ENCODE peak calls at places on chromosomes 13 and 19, in six cellular contexts. T is mucosa of descending colon, K is ascending aorta, M is MM.1S, N is PC-9, U is heart right ventricle. X is an unnamed sample. For H3K4me1, the result is how much of the 10 kb centered on the place peaks cover.

GRCh38 chr19:54653181-54653809 is 9.5 kb upstream of the LILRB4 start:
- DNase-seq in T (no peak), K (no peak), M (peak), N (no peak), U (no peak), X (no peak)

GRCh38 chr13:99342723-99343315 is 35.6 kb upstream of the GPR183 start:
- DNase-seq in T (no peak), K (no peak), M (no peak), N (no peak), U (no peak), X (no peak)

GRCh38 chr13:97627566-97627965 is 193.6 kb downstream of the RAP2A start:
- DNase-seq in T (no peak), K (peak), M (no peak), N (no peak), U (peak), X (no peak)

GRCh38 chr19:49716154-49716553 is 25.2 kb downstream of the CPT1C start:
- DNase-seq in T (no peak), K (no peak), M (no peak), N (no peak), U (no peak), X (no peak)

GRCh38 chr13:76004411-76004810 is 368.3 kb downstream of the LMO7 start:
- DNase-seq in T (no peak), K (no peak), M (no peak), N (no peak), U (no peak), X (no peak)

GRCh38 chr19:21109116-21109515 is 27.1 kb downstream of the ZNF714 start:
- DNase-seq in T (no peak), K (no peak), M (no peak), N (no peak), U (no peak), X (no peak)

GRCh38 chr19:11649941-11650340 is 52.7 kb downstream of the ZNF627 start:
- DNase-seq in T (no peak), K (no peak), M (no peak), N (no peak), U (no peak), X (no peak)

GRCh38 chr19:51462276-51462675 is 4.0 kb upstream of the SIGLEC8 start:
- DNase-seq in T (no peak), K (no peak), M (no peak), N (no peak), U (no peak), X (no peak)

GRCh38 chr13:101706651-101707050 is 254.2 kb downstream of the ITGBL1 start:
- DNase-seq in T (no peak), K (no peak), M (no peak), N (no peak), U (no peak), X (no peak)

GRCh38 chr19:29630661-29631060 is 24.6 kb downstream of the POP4 start:
- DNase-seq in T (no peak), K (no peak), M (no peak), N (no peak), U (no peak), X (no peak)

GRCh38 chr13:74464656-74465055 is 330.5 kb upstream of the KLF12 start:
- DNase-seq in T (no peak), K (no peak), M (no peak), N (no peak), U (peak), X (no peak)

GRCh38 chr19:5170329-5170745 is 170.3 kb downstream of the PTPRS start:
- DNase-seq in T (peak), K (no peak), M (no peak), N (no peak), U (no peak), X (no peak)

GRCh38 chr13:52158629-52159158 is 703 bp downstream of the NEK3 start:
- DNase-seq in T (no peak), K (no peak), M (no peak), N (no peak), U (peak), X (no peak)

GRCh38 chr19:47619763-47620162 is 10.8 kb downstream of the BICRA start:
- DNase-seq in T (no peak), K (no peak), M (no peak), N (no peak), U (no peak), X (no peak)

GRCh38 chr19:34436716-34437115 is 8.5 kb downstream of the UBA2 start:
- DNase-seq in T (no peak), K (no peak), M (no peak), N (no peak), U (no peak), X (no peak)

GRCh38 chr19:50215820-50216219 is 12.4 kb downstream of the MYH14 start:
- DNase-seq in T (no peak), K (no peak), M (no peak), N (no peak), U (no peak), X (no peak)

GRCh38 chr13:24626449-24626848 is 53.8 kb upstream of the ATP12A start:
- DNase-seq in T (no peak), K (no peak), M (no peak), N (no peak), U (no peak), X (no peak)

GRCh38 chr13:48070942-48071341 is 24.0 kb downstream of the MED4 start:
- DNase-seq in T (no peak), K (no peak), M (no peak), N (no peak), U (no peak), X (no peak)

GRCh38 chr19:11224429-11224828 is 15.0 kb upstream of the ANGPTL8 start:
- DNase-seq in T (no peak), K (no peak), M (no peak), N (no peak), U (no peak), X (no peak)

GRCh38 chr13:110137677-110138008 is 169.3 kb downstream of the COL4A1 start:
- DNase-seq in T (no peak), K (no peak), M (peak), N (no peak), U (peak), X (no peak)

GRCh38 chr13:27556109-27556508 is 64.2 kb downstream of the LNX2 start:
- DNase-seq in T (no peak), K (no peak), M (no peak), N (no peak), U (no peak), X (no peak)

GRCh38 chr13:105936816-105937215 is 598.6 kb downstream of the EFNB2 start:
- DNase-seq in T (no peak), K (no peak), M (no peak), N (no peak), U (no peak), X (no peak)

GRCh38 chr19:11673608-11674041 is 65.1 kb downstream of the ZNF823 start:
- DNase-seq in T (no peak), K (no peak), M (no peak), N (no peak), U (peak), X (no peak)

DNA sequence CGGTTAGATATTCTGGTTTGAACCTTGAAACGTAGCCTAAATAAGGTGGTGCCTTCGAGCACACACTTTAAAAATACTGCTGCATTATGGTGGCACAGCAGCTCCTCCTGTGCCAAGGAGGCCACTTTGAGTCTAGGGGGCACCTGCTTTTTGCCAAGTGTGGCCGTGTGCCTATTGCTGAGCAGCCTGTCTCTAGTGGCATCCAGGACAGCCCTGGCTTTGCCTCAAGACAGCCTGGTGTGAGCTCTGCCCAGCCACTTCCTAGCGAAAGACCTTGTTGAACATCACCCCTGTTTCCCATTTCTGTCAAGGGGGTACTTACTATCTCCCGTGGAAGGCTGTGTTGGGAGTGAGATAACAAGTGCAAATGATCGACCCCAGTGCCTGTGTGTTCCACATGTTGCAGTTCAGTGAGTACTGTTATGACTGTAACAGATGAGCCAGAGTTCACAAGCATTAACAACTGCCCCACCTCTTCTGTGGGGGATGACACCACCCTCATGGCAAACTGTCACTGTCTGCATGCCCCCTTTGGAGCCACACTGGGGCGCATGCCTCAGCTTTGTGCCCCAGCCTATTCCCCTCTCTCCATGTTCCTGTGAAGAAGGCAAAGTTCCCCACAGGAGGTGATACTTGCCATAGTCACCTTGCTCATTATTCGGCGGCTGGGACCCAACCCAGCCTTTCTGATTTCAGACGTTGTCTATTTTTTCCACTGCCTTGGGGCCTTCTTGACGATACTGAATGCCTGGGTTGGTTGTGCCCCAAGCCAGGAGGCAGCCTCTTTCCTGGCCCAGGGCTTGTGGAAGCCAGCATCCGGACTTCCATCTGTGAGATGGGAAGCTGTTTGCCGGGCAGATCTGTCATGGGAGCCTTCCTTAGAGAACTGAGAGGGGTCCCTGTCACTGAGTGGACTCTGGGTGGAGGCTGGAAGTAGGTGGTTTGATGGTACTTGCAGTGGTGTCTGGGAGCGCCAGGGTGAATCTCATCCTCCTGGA is 5.4 kb downstream of the GATAD2A start:
- DNase-seq in T (no peak), K (no peak), M (no peak), N (no peak), U (no peak), X (no peak)
- H3K4me1 ChIP-seq in T (under half), K (under half), M (under half), N (under half), U (under half), X (under half)

DNA sequence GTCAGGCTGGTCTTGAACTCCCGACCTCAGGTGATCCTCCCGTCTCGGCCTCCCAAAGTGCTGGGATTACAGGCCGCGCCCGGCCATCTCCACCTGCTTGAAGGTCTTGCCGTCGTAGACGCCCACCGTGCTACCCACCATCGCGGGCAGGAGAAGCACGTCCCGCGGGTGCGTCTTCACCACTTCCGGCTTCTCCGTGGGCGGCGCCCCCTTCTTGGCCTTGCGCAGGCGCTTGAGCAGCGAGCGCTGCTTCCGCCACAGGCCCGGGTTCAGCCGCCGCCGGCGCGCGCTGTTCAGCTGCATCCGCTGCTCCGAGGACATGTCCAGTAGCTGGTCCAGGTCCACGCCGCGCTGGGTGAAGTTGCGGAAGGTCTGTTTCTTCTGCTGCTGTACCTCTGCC is 21.6 kb downstream of the EFNA2 start:
- DNase-seq in T (no peak), K (no peak), M (no peak), N (no peak), U (no peak), X (no peak)
- H3K4me1 ChIP-seq in T (under half), K (under half), M (under half), N (under half), U (under half), X (under half)

GRCh38 chr19:44753619-44753931 is 5.1 kb downstream of the BCL3 start:
- DNase-seq in T (no peak), K (no peak), M (no peak), N (no peak), U (no peak), X (no peak)

GRCh38 chr19:44752816-44753618 is 4.5 kb downstream of the BCL3 start:
- DNase-seq in T (peak), K (peak), M (peak), N (peak), U (peak), X (no peak)

GRCh38 chr19:44753932-44754742 is 5.6 kb downstream of the BCL3 start:
- DNase-seq in T (peak), K (peak), M (peak), N (peak), U (peak), X (no peak)

GRCh38 chr19:44750713-44751112 is 2.2 kb downstream of the BCL3 start:
- DNase-seq in T (no peak), K (no peak), M (no peak), N (no peak), U (no peak), X (no peak)

DNA sequence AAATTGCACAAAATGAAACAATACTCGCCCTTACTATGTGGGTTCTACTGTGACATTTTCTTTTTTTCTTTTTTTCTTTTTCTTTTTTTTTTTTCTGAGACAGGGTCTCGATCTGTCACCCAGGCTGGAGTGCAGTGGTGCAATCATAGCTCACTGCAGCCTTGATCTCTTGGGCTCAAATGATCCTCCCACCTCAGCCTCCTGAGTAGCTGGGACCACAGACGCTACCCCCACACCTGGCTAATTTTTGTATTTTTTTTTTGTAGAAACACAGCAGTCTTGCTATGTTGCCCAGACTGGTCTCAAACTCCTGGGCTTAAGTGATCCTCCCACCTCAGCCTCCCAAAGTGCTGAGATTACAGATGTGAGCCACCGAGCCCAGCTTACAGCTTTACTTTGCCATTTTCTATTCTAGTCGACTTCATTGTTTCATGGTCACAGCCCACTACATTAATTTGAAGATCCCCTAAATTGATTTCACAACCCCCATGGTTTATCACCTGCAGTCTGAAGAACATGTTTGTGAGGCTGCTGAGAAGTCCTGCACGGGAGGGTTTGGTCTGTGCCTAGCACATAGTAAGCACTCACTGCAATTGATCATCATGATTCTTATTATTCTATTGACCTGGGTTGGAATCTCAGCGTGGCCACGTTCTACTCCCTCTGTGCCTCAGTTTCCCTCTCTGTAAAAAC is 3.8 kb downstream of the BCL3 start:
- DNase-seq in T (peak), K (no peak), M (no peak), N (no peak), U (no peak), X (no peak)
- H3K4me1 ChIP-seq in T (half or more), K (under half), M (under half), N (half or more), U (under half), X (under half)

GRCh38 chr19:56976300-56976699 is 135.8 kb upstream of the PEG3 start:
- DNase-seq in T (no peak), K (no peak), M (no peak), N (no peak), U (no peak), X (no peak)
- H3K4me1 ChIP-seq in T (under half), K (under half), M (under half), N (under half), U (under half), X (under half)

DNA sequence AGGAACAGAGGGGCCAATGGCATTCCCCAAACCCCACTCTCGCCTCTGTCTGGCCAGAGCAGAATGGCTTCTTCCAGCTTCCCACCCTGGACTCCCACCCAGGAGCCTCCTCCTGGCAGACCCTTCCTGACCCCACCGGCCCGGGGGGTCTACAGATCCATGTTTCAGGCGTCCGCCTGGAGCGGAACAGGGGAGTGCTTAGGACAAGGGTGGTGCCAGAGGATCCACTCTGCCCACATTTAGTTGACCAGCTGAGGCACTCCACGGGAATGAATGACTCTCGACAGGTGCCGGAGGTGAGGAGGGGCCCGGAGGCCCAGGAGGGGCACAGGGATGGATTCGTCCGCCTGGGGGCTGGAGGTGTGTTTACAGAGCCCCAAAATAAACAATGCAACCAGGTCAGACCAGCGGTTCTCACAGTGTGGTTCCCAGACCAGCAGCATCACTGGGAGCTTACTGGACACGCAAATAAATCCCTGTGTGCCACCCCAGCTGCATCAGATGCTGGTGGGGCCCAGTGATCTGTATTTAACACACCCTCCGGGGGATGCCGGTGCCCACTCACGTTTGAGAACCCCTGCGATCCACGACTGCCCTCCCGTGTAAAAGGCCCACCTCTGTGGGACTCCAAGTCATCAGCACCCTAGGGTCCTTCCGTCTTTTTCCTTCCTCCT is 15.1 kb upstream of the NCCRP1 start:
- DNase-seq in T (no peak), K (no peak), M (no peak), N (no peak), U (no peak), X (no peak)
- H3K4me1 ChIP-seq in T (under half), K (under half), M (under half), N (under half), U (under half), X (under half)

GRCh38 chr13:42999491-42999890 is 7.5 kb upstream of the EPSTI1 start:
- DNase-seq in T (no peak), K (no peak), M (no peak), N (no peak), U (no peak), X (no peak)

GRCh38 chr13:43003729-43004128 is 11.7 kb upstream of the EPSTI1 start:
- DNase-seq in T (no peak), K (no peak), M (no peak), N (no peak), U (no peak), X (no peak)

GRCh38 chr13:43005460-43006236 is 13.6 kb upstream of the EPSTI1 start:
- DNase-seq in T (no peak), K (no peak), M (no peak), N (peak), U (no peak), X (no peak)

GRCh38 chr13:43006893-43007631 is 15.0 kb upstream of the EPSTI1 start:
- DNase-seq in T (no peak), K (no peak), M (no peak), N (peak), U (no peak), X (no peak)

DNA sequence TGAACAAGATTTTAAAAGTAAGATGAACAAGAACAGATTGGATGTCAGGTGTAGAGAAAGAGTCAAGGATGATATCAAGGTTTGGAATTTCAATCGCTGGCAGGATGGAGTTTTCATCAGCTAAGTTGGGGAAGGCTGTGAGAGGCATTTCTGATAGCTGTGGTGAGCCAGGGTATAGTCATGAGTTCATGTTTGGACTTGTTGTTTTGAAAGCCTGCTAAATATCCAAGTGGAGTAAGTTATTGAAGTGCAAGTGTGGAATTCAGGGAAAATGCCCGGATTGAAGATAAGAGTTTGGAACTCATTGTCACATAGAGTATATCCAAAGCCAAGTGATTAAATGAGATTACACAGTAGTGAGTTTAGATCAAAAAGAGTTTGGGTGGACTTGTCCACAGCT is 11.0 kb upstream of the EPSTI1 start:
- DNase-seq in T (no peak), K (no peak), M (no peak), N (no peak), U (no peak), X (peak)
- H3K4me1 ChIP-seq in T (under half), K (under half), M (under half), N (under half), U (under half), X (half or more)

GRCh38 chr13:50993371-50993770 is 83.8 kb downstream of the RNASEH2B start:
- DNase-seq in T (no peak), K (no peak), M (no peak), N (no peak), U (no peak), X (no peak)

GRCh38 chr13:50995870-50996269 is 86.3 kb downstream of the RNASEH2B start:
- DNase-seq in T (no peak), K (no peak), M (no peak), N (no peak), U (no peak), X (no peak)

GRCh38 chr13:50994651-50995050 is 85.1 kb downstream of the RNASEH2B start:
- DNase-seq in T (no peak), K (no peak), M (no peak), N (no peak), U (no peak), X (no peak)

GRCh38 chr13:50991624-50992610 is 82.3 kb downstream of the RNASEH2B start:
- DNase-seq in T (no peak), K (no peak), M (peak), N (no peak), U (no peak), X (no peak)

DNA sequence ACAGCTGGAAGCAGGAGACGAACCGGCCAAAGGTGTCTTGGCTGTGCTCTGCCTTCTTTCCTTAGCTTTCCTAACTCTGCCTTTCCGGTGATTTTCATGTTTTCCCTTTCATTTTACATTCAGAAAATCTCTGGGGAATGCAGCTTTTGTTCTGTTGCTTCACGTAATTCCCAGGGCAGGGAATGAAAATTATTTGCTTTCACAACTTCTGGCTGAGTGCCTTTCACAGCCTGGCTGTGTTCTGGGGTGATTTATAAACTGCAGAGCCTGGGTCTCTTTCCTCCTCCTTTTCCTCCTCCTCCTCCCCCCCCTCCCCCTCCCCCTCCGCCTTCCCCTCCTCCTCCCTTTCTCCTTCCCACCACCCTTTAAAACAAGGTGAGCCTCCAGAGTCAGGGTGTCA is 84.3 kb downstream of the RNASEH2B start:
- DNase-seq in T (no peak), K (no peak), M (no peak), N (no peak), U (no peak), X (no peak)
- H3K4me1 ChIP-seq in T (under half), K (under half), M (under half), N (under half), U (under half), X (under half)

X was measured in keratinocyte.